ENCODE peak calls at places on chromosomes 3 and 15, in eight cellular contexts. One of them, this sample, is unnamed.
A peak's percentile ranks its signal among the peaks of the same experiment; 100 is the strongest.

GRCh38 chr3:89474333-89475130 is 367.1 kb downstream of the EPHA3 start:
- DNase-seq in heart left ventricle: no peak
- DNase-seq in K562: no peak
- DNase-seq in uterus: no peak
- DNase-seq in adrenal gland: no peak
- DNase-seq in ovary: no peak
- DNase-seq in IMR-90: no peak
- DNase-seq in lower leg skin: no peak
- DNase-seq in this sample: no peak

GRCh38 chr3:7445331-7445730 is 584.4 kb downstream of the GRM7 start:
- DNase-seq in ovary: no peak
- DNase-seq in uterus: no peak
- DNase-seq in lower leg skin: no peak
- DNase-seq in IMR-90: no peak
- DNase-seq in heart left ventricle: no peak
- DNase-seq in K562: no peak
- DNase-seq in adrenal gland: no peak
- DNase-seq in this sample: no peak

GRCh38 chr3:171878441-171879225 is 35.5 kb downstream of the TMEM212 start:
- DNase-seq in uterus: no peak
- DNase-seq in ovary: no peak
- DNase-seq in K562: no peak
- DNase-seq in adrenal gland: no peak
- DNase-seq in heart left ventricle: no peak
- DNase-seq in IMR-90: peak; percentile 71
- DNase-seq in lower leg skin: no peak
- DNase-seq in this sample: no peak

GRCh38 chr15:70274255-70274654 is 176.5 kb upstream of the TLE3 start:
- DNase-seq in ovary: no peak
- DNase-seq in lower leg skin: no peak
- DNase-seq in IMR-90: no peak
- DNase-seq in heart left ventricle: no peak
- DNase-seq in uterus: no peak
- DNase-seq in K562: no peak
- DNase-seq in adrenal gland: peak; percentile 1
- DNase-seq in this sample: no peak

GRCh38 chr15:40755821-40756220 is 767 bp upstream of the RMDN3 start:
- DNase-seq in adrenal gland: no peak
- DNase-seq in IMR-90: no peak
- DNase-seq in K562: no peak
- DNase-seq in lower leg skin: no peak
- DNase-seq in heart left ventricle: no peak
- DNase-seq in ovary: no peak
- DNase-seq in uterus: no peak
- DNase-seq in this sample: no peak

GRCh38 chr15:63337046-63337445 is 44.6 kb downstream of the CA12 start:
- DNase-seq in lower leg skin: no peak
- DNase-seq in IMR-90: no peak
- DNase-seq in uterus: no peak
- DNase-seq in adrenal gland: no peak
- DNase-seq in K562: no peak
- DNase-seq in ovary: no peak
- DNase-seq in heart left ventricle: no peak
- DNase-seq in this sample: no peak

GRCh38 chr15:48968066-48968465 is 4.3 kb upstream of the SHC4 start:
- DNase-seq in heart left ventricle: no peak
- DNase-seq in K562: no peak
- DNase-seq in adrenal gland: no peak
- DNase-seq in ovary: no peak
- DNase-seq in uterus: no peak
- DNase-seq in IMR-90: no peak
- DNase-seq in lower leg skin: no peak
- DNase-seq in this sample: no peak

GRCh38 chr3:76111808-76112207 is 326.5 kb upstream of the ZNF717 start:
- DNase-seq in ovary: no peak
- DNase-seq in lower leg skin: no peak
- DNase-seq in K562: no peak
- DNase-seq in heart left ventricle: no peak
- DNase-seq in IMR-90: no peak
- DNase-seq in adrenal gland: no peak
- DNase-seq in uterus: no peak
- DNase-seq in this sample: no peak

GRCh38 chr3:194472290-194472920 is 14.4 kb downstream of the ATP13A3 start:
- DNase-seq in IMR-90: peak; percentile 82
- DNase-seq in adrenal gland: peak; percentile 40
- DNase-seq in heart left ventricle: no peak
- DNase-seq in K562: peak; percentile 42
- DNase-seq in ovary: no peak
- DNase-seq in lower leg skin: no peak
- DNase-seq in uterus: no peak
- DNase-seq in this sample: no peak

GRCh38 chr3:56928379-56929068 is 126.8 kb upstream of the ARHGEF3 start:
- DNase-seq in adrenal gland: peak; percentile 26
- DNase-seq in ovary: no peak
- DNase-seq in IMR-90: no peak
- DNase-seq in lower leg skin: no peak
- DNase-seq in K562: no peak
- DNase-seq in heart left ventricle: no peak
- DNase-seq in uterus: no peak
- DNase-seq in this sample: no peak

GRCh38 chr15:31481157-31481556 is 154.5 kb downstream of the KLF13 start:
- DNase-seq in IMR-90: no peak
- DNase-seq in uterus: no peak
- DNase-seq in K562: no peak
- DNase-seq in ovary: no peak
- DNase-seq in heart left ventricle: no peak
- DNase-seq in lower leg skin: no peak
- DNase-seq in adrenal gland: no peak
- DNase-seq in this sample: peak; percentile 4

GRCh38 chr3:45119824-45120614 is 26.2 kb downstream of the CDCP1 start:
- DNase-seq in K562: no peak
- DNase-seq in IMR-90: peak; percentile 36
- DNase-seq in heart left ventricle: no peak
- DNase-seq in adrenal gland: no peak
- DNase-seq in uterus: no peak
- DNase-seq in ovary: no peak
- DNase-seq in lower leg skin: no peak
- DNase-seq in this sample: no peak

GRCh38 chr3:160928183-160928718 is 172.2 kb downstream of the PPM1L start:
- DNase-seq in IMR-90: no peak
- DNase-seq in adrenal gland: no peak
- DNase-seq in heart left ventricle: no peak
- DNase-seq in K562: peak; percentile 7
- DNase-seq in ovary: no peak
- DNase-seq in lower leg skin: no peak
- DNase-seq in uterus: no peak
- DNase-seq in this sample: no peak

GRCh38 chr3:197465996-197466549 is 89.7 kb downstream of the BDH1 start:
- DNase-seq in K562: no peak
- DNase-seq in uterus: no peak
- DNase-seq in IMR-90: peak; percentile 71
- DNase-seq in heart left ventricle: no peak
- DNase-seq in adrenal gland: peak; percentile 81
- DNase-seq in ovary: no peak
- DNase-seq in lower leg skin: no peak
- DNase-seq in this sample: no peak

GRCh38 chr15:29870495-29871151 is 48.4 kb upstream of the TJP1 start:
- DNase-seq in lower leg skin: no peak
- DNase-seq in K562: no peak
- DNase-seq in IMR-90: no peak
- DNase-seq in ovary: peak; percentile 64
- DNase-seq in heart left ventricle: no peak
- DNase-seq in uterus: peak; percentile 40
- DNase-seq in adrenal gland: peak; percentile 59
- DNase-seq in this sample: no peak

GRCh38 chr3:186128158-186128557 is 19.3 kb upstream of the ETV5 start:
- DNase-seq in K562: no peak
- DNase-seq in adrenal gland: no peak
- DNase-seq in IMR-90: no peak
- DNase-seq in ovary: no peak
- DNase-seq in heart left ventricle: no peak
- DNase-seq in uterus: no peak
- DNase-seq in lower leg skin: no peak
- DNase-seq in this sample: no peak

GRCh38 chr3:186127463-186127862 is 18.6 kb upstream of the ETV5 start:
- DNase-seq in K562: no peak
- DNase-seq in heart left ventricle: no peak
- DNase-seq in ovary: no peak
- DNase-seq in uterus: no peak
- DNase-seq in adrenal gland: no peak
- DNase-seq in IMR-90: no peak
- DNase-seq in lower leg skin: no peak
- DNase-seq in this sample: no peak

GRCh38 chr3:186132487-186132886 is 23.6 kb upstream of the ETV5 start:
- DNase-seq in heart left ventricle: no peak
- DNase-seq in adrenal gland: no peak
- DNase-seq in uterus: no peak
- DNase-seq in lower leg skin: no peak
- DNase-seq in IMR-90: no peak
- DNase-seq in K562: no peak
- DNase-seq in ovary: no peak
- DNase-seq in this sample: no peak

GRCh38 chr3:186125118-186125517 is 16.2 kb upstream of the ETV5 start:
- DNase-seq in uterus: no peak
- DNase-seq in K562: no peak
- DNase-seq in lower leg skin: no peak
- DNase-seq in adrenal gland: no peak
- DNase-seq in heart left ventricle: no peak
- DNase-seq in ovary: no peak
- DNase-seq in IMR-90: no peak
- DNase-seq in this sample: no peak

DNA sequence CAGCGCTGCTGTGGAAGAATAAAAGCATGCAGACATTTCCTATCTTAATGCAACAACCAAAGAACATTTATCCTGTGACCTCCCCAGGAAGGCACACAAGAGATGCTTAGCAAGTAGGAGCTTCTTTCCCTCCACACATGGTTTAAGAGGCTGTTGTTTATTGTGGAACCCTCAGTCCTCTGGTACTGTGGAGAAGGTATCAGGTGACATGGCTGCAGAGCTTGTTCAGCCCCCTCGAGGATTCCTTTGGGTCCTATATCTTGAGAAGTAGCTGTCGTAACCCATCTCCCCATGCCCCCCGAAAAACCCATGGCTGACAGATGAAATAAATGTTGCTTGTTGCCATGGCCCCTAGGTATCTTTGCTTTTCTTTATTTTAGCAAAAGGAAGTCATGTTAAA is 20.3 kb upstream of the ETV5 start:
- DNase-seq in adrenal gland: no peak
- DNase-seq in IMR-90: no peak
- DNase-seq in ovary: no peak
- DNase-seq in heart left ventricle: no peak
- DNase-seq in K562: no peak
- DNase-seq in lower leg skin: no peak
- DNase-seq in uterus: no peak
- DNase-seq in this sample: no peak
- TF ChIP-seq POLR2A in adrenal gland: no peak
- TF ChIP-seq POLR2A in IMR-90: no peak
- TF ChIP-seq POLR2A in ovary: no peak
- TF ChIP-seq POLR2A in heart left ventricle: no peak
- TF ChIP-seq POLR2A in K562: no peak
- TF ChIP-seq POLR2A in lower leg skin: no peak
- TF ChIP-seq POLR2A in uterus: no peak
- TF ChIP-seq POLR2A in this sample: no peak

GRCh38 chr15:32646304-32646703 is 4.8 kb downstream of the SCG5 start:
- DNase-seq in lower leg skin: no peak
- DNase-seq in IMR-90: no peak
- DNase-seq in K562: no peak
- DNase-seq in ovary: no peak
- DNase-seq in heart left ventricle: no peak
- DNase-seq in uterus: no peak
- DNase-seq in adrenal gland: no peak
- DNase-seq in this sample: no peak

GRCh38 chr15:32651229-32651837 is 9.8 kb downstream of the SCG5 start:
- DNase-seq in K562: peak; percentile 72
- DNase-seq in heart left ventricle: no peak
- DNase-seq in IMR-90: peak; percentile 73
- DNase-seq in lower leg skin: no peak
- DNase-seq in adrenal gland: peak; percentile 33
- DNase-seq in ovary: no peak
- DNase-seq in uterus: peak; percentile 19
- DNase-seq in this sample: peak; percentile 42

GRCh38 chr15:32652178-32652577 is 10.7 kb downstream of the SCG5 start:
- DNase-seq in lower leg skin: no peak
- DNase-seq in ovary: no peak
- DNase-seq in IMR-90: no peak
- DNase-seq in K562: no peak
- DNase-seq in adrenal gland: no peak
- DNase-seq in heart left ventricle: no peak
- DNase-seq in uterus: no peak
- DNase-seq in this sample: no peak

GRCh38 chr15:32643907-32644445 is 2.5 kb downstream of the SCG5 start:
- DNase-seq in adrenal gland: no peak
- DNase-seq in IMR-90: peak; percentile 66
- DNase-seq in uterus: no peak
- DNase-seq in K562: no peak
- DNase-seq in lower leg skin: no peak
- DNase-seq in heart left ventricle: no peak
- DNase-seq in ovary: no peak
- DNase-seq in this sample: no peak

GRCh38 chr15:32649336-32649735 is 7.8 kb downstream of the SCG5 start:
- DNase-seq in lower leg skin: no peak
- DNase-seq in heart left ventricle: no peak
- DNase-seq in uterus: no peak
- DNase-seq in K562: no peak
- DNase-seq in adrenal gland: no peak
- DNase-seq in IMR-90: peak; percentile 39
- DNase-seq in ovary: no peak
- DNase-seq in this sample: no peak
- TF ChIP-seq CTCF in lower leg skin: no peak
- TF ChIP-seq CTCF in heart left ventricle: no peak
- TF ChIP-seq CTCF in uterus: no peak
- TF ChIP-seq CTCF in K562: peak; percentile 22
- TF ChIP-seq CTCF in adrenal gland: no peak
- TF ChIP-seq CTCF in IMR-90: peak; percentile 53
- TF ChIP-seq CTCF in ovary: no peak
- TF ChIP-seq CTCF in this sample: no peak

GRCh38 chr15:74892313-74892712 is 2.5 kb downstream of the MPI start:
- DNase-seq in K562: no peak
- DNase-seq in adrenal gland: peak; percentile 54
- DNase-seq in IMR-90: no peak
- DNase-seq in heart left ventricle: no peak
- DNase-seq in ovary: no peak
- DNase-seq in lower leg skin: no peak
- DNase-seq in uterus: no peak
- DNase-seq in this sample: peak; percentile 54
- TF ChIP-seq POLR2A in K562: no peak
- TF ChIP-seq POLR2A in adrenal gland: no peak
- TF ChIP-seq POLR2A in IMR-90: no peak
- TF ChIP-seq POLR2A in heart left ventricle: no peak
- TF ChIP-seq POLR2A in ovary: no peak
- TF ChIP-seq POLR2A in lower leg skin: no peak
- TF ChIP-seq POLR2A in uterus: no peak
- TF ChIP-seq POLR2A in this sample: no peak

DNA sequence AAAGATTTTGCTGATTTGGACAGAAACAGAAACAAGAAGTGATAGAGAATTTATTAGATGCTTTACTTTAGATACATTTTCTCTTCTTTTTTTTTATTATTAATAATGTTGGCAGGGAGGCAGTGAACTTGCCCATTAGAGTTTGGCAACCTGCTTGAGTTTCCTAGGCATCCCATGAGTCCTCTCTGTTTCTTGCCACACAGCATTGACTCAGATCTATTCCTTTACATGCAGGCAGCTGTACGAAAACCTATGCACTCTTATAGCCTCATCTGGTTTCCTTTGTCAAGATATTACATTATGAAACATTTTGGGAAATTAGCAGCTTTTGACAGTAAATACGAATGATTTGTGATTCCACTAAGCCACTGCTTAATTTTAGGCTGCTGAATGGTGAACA is 23.2 kb downstream of the IL1RAP start:
- DNase-seq in IMR-90: no peak
- DNase-seq in uterus: no peak
- DNase-seq in adrenal gland: no peak
- DNase-seq in K562: no peak
- DNase-seq in heart left ventricle: no peak
- DNase-seq in ovary: no peak
- DNase-seq in lower leg skin: no peak
- DNase-seq in this sample: no peak
- TF ChIP-seq CTCF in IMR-90: no peak
- TF ChIP-seq CTCF in uterus: no peak
- TF ChIP-seq CTCF in adrenal gland: no peak
- TF ChIP-seq CTCF in K562: no peak
- TF ChIP-seq CTCF in heart left ventricle: no peak
- TF ChIP-seq CTCF in ovary: no peak
- TF ChIP-seq CTCF in lower leg skin: no peak
- TF ChIP-seq CTCF in this sample: no peak